ENCODE peak calls at places on chromosomes 7 and 10, in five cellular contexts. G, H, D, U and M are unnamed samples. For H3K4me1, the result is how much of the 10 kb centered on the place peaks cover.

GRCh38 chr10:26503911-26504310 is 65.8 kb downstream of the APBB1IP start:
- DNase-seq in G (no peak), H (no peak), D (no peak), U (no peak), M (no peak)

GRCh38 chr7:471866-472639 is 47.6 kb downstream of the PDGFA start:
- DNase-seq in G (peak), H (peak), D (peak), U (peak), M (peak)

GRCh38 chr10:43373461-43373860 is 2.0 kb downstream of the FXYD4 start:
- DNase-seq in G (no peak), H (no peak), D (no peak), U (peak), M (peak)

GRCh38 chr7:135349746-135350145 is 116.1 kb downstream of the STRA8 start:
- DNase-seq in G (no peak), H (no peak), D (no peak), U (no peak), M (no peak)

GRCh38 chr7:94395141-94396041 is 696 bp downstream of the COL1A2 start:
- DNase-seq in G (no peak), H (peak), D (no peak), U (no peak), M (no peak)

GRCh38 chr7:90877201-90877600 is 281.1 kb downstream of the CDK14 start:
- DNase-seq in G (no peak), H (no peak), D (no peak), U (no peak), M (no peak)

GRCh38 chr10:49700997-49701396 is 21.5 kb downstream of the C10orf53 start:
- DNase-seq in G (no peak), H (no peak), D (no peak), U (no peak), M (no peak)

GRCh38 chr7:44291066-44291732 is 34.2 kb downstream of the CAMK2B start:
- DNase-seq in G (peak), H (peak), D (peak), U (peak), M (peak)

GRCh38 chr7:12896316-12896715 is 208.9 kb downstream of the ARL4A start:
- DNase-seq in G (no peak), H (no peak), D (no peak), U (no peak), M (no peak)

GRCh38 chr10:91410638-91411367 is 659 bp downstream of the HECTD2 start:
- DNase-seq in G (no peak), H (peak), D (no peak), U (no peak), M (no peak)

GRCh38 chr7:50359995-50360925 is 55.7 kb downstream of the IKZF1 start:
- DNase-seq in G (no peak), H (no peak), D (no peak), U (peak), M (peak)

GRCh38 chr7:87220734-87221215 is 1.2 kb upstream of the TMEM243 start:
- DNase-seq in G (no peak), H (peak), D (no peak), U (no peak), M (no peak)

GRCh38 chr10:6815346-6815745 is 235.3 kb upstream of the PRKCQ start:
- DNase-seq in G (no peak), H (no peak), D (no peak), U (no peak), M (no peak)

GRCh38 chr10:29784175-29784773 is 149.5 kb upstream of the SVIL start:
- DNase-seq in G (peak), H (peak), D (peak), U (no peak), M (no peak)

GRCh38 chr10:100008708-100009282 is 952 bp downstream of the DNMBP start:
- DNase-seq in G (no peak), H (no peak), D (no peak), U (no peak), M (no peak)

GRCh38 chr7:49001610-49002033 is 77.3 kb downstream of the CDC14C start:
- DNase-seq in G (no peak), H (no peak), D (no peak), U (no peak), M (no peak)

GRCh38 chr7:142689439-142690168 is 59.7 kb upstream of the PRSS1 start:
- DNase-seq in G (no peak), H (no peak), D (no peak), U (no peak), M (no peak)

GRCh38 chr10:47264797-47265281 is 35.2 kb upstream of the GDF10 start:
- DNase-seq in G (no peak), H (no peak), D (no peak), U (no peak), M (no peak)

GRCh38 chr7:101308245-101309085 is 13.1 kb downstream of the IFT22 start:
- DNase-seq in G (no peak), H (peak), D (no peak), U (peak), M (no peak)

GRCh38 chr7:33050425-33051318 is 11.9 kb downstream of the NT5C3A start:
- DNase-seq in G (no peak), H (no peak), D (no peak), U (no peak), M (no peak)

GRCh38 chr7:99078416-99078815 is 65.5 kb downstream of the SMURF1 start:
- DNase-seq in G (no peak), H (no peak), D (no peak), U (no peak), M (no peak)

GRCh38 chr10:101986277-101986971 is 69.5 kb downstream of the ARMH3 start:
- DNase-seq in G (no peak), H (no peak), D (peak), U (no peak), M (peak)

GRCh38 chr10:21552638-21553037 is 18.6 kb downstream of the MLLT10 start:
- DNase-seq in G (no peak), H (no peak), D (no peak), U (no peak), M (no peak)

DNA sequence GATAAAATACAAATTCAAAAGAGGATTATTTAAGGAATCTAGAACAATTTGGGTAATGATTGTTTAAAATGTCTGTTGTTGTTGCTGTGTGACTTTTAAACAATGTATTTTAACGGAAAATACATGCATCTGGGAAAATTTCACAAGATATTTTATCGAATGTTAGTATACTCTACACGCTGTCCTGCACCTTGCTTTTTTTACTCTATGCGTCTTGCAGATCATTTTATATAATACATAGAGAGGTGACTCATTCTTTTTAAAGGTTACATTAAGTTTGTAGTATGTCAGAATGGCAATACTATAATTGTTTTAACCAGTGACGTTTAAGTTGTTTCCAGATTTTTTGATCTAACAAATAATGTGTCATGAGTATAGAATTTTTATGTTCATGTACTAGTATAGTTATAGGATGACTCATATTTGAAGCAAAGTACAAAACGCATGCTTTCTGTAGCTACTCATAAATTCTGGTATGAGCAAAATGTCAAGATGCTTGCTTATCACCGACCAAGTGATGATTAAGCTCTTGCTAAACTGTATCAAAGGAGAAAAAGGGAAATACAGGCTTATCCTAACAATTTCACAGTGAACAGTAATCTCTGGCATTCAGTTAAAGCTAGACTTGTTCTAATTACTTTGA is 4.9 kb downstream of the DKK1 start:
- DNase-seq in G (no peak), H (no peak), D (no peak), U (no peak), M (no peak)
- H3K4me1 ChIP-seq in G (under half), H (under half), D (under half), U (under half), M (under half)

DNA sequence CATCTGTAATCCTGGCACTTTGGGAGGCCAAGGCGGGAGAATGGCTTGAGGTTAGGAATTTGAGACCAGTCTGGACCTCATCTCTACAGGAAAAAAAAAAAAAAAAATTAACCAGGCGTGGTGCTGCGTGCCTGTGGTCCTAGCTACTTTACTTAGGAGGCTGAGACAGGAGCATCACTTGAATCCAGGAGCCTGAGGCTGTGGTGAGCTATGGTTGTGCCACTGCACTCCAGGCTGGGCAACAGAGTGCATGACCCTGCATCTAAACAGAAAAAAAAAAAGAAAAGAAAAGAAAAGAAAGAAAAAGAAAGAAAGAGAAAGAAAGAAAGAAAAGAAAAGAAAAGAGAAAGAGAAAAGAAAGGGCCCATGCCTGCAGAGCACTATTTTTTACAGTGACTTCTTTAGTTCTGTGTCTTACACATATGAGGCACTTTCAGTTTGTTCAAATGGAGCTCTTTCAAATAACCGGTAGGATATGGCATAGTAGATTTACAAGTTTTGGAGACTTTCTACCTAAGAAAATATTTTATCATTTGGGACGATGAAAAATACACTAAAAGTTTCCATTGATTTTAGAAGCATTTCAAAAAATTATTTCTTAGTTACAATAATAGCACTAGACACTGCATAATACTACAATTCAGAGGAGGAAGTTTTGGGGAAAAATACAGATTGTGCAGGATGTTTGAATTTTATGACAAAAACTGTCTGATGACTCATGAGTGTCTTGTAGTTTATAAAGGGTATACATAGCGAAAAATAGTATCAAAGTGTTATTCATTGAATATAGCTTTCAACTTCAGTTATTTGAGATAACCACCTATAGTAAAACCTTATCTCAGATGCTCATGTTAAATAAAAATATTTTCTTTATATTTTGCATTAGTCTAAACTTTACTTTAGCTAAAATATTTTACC is 75.9 kb downstream of the MDFIC start:
- DNase-seq in G (no peak), H (no peak), D (no peak), U (no peak), M (no peak)
- H3K4me1 ChIP-seq in G (under half), H (under half), D (under half), U (under half), M (under half)

DNA sequence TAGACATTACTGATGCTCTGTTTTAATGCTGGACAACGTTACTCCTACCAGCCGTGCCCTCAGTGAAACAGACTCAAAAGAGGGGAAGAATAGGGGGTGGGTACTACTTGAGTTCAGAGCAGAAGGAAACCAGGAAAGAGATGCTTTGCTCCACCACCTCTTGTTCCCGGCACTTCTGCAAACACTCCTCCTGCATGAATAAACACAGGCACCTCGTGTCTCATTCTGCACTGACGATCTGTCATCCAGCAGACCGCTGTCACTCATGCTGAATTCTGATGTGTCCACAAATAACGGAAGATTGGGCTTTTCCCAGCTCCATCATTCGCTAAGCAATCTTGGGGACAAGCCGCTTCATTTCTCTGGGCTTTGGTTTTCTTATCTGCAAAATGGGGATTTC is 26.7 kb downstream of the YWHAG start:
- DNase-seq in G (no peak), H (no peak), D (no peak), U (no peak), M (no peak)
- H3K4me1 ChIP-seq in G (half or more), H (under half), D (half or more), U (under half), M (half or more)

GRCh38 chr10:63431962-63432797 is 33.6 kb downstream of the JMJD1C start:
- DNase-seq in G (no peak), H (no peak), D (no peak), U (no peak), M (no peak)

GRCh38 chr10:63429280-63429679 is 36.5 kb downstream of the JMJD1C start:
- DNase-seq in G (no peak), H (no peak), D (no peak), U (no peak), M (no peak)

GRCh38 chr10:63427013-63427412 is 38.8 kb downstream of the JMJD1C start:
- DNase-seq in G (no peak), H (no peak), D (no peak), U (no peak), M (no peak)

GRCh38 chr10:63430091-63430998 is 35.4 kb downstream of the JMJD1C start:
- DNase-seq in G (no peak), H (no peak), D (no peak), U (no peak), M (no peak)

DNA sequence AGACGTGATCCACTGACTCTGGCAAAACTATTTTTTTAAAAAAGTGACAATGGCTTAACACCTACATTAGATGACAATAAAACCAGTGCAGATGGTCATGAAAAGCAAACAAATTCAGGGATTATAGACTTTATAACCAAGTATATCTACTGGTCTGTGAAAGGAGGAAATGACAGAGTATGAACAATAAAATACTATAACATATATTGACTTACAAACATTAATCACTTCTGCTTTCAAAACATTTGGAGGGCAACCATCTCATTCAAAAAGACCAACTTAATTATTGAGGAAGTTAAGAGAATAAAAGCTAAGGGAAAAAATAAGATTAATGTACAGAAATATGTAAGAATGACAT is 34.8 kb downstream of the JMJD1C start:
- DNase-seq in G (no peak), H (no peak), D (no peak), U (no peak), M (no peak)
- H3K4me1 ChIP-seq in G (half or more), H (under half), D (half or more), U (under half), M (half or more)

DNA sequence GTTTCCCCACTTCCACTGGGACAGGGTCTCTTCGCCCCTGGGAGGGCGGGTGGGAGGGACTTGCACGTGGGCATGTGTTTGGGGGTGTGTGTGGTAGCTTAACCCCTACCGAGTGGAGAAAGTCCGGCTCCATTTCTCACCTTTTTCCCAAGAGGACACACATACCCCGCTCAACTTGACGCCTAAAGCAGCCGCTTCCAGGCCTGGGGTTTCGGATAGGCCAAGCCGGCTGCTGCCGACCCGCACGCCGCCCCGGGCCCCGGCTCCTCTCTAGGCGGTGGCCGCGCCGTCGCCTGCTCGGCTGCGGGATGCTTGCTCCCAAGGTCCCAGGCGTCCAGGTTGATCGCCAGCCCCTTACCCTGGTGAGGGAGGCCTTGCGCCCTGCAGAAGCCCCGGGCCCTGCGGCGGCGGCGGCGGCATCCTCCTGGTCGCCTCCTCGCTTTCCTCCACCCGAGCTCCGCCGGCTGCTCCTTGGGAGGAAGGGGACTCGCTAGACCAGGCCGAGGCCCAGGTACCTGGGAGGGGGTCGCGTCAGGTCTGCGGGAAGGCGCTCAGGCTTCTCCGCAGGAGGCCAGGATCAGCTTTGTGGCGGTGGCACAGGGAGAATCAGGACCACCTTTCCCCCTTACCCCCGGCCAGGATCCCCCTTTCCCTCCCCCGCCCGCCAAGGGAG is 3.2 kb upstream of the GATA3 start:
- DNase-seq in G (no peak), H (no peak), D (no peak), U (no peak), M (no peak)
- H3K4me1 ChIP-seq in G (half or more), H (under half), D (half or more), U (half or more), M (under half)

GRCh38 chr7:1940863-1941262 is 270.8 kb downstream of the ELFN1 start:
- DNase-seq in G (no peak), H (no peak), D (peak), U (no peak), M (peak)

GRCh38 chr7:1940402-1940786 is 270.3 kb downstream of the ELFN1 start:
- DNase-seq in G (no peak), H (no peak), D (peak), U (peak), M (peak)

GRCh38 chr7:1942026-1942703 is 272.1 kb downstream of the ELFN1 start:
- DNase-seq in G (no peak), H (no peak), D (peak), U (peak), M (peak)

GRCh38 chr7:1942704-1943294 is 272.7 kb downstream of the ELFN1 start:
- DNase-seq in G (no peak), H (no peak), D (peak), U (peak), M (peak)

DNA sequence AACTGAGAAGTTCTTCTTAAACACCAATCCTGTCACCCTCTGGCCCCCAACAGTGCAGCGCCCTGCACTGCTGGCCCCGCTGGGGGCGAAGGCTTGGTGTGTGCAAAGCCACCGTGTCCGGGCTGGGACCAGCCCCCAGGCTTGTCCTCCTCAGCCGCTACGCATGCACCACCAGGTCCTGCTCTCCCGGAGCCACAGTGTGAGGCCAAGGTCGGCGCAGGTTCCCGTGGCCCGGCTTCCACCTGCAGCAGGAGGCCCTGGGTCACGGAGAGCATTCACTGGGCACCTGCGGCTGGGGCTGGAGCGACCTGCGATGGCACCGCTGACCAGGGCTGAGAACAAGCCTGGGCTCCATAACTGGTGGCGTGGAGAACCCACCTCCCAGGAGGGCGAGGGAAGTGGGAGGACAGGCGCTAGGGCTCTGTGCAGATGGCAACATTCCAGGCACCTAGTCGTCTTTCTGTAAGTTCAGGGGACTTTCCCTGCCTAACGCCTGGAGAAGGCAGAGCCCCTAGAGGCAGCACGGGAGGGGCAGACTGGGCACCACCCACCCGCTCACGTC is 271.5 kb downstream of the ELFN1 start:
- DNase-seq in G (no peak), H (no peak), D (peak), U (peak), M (peak)
- H3K4me1 ChIP-seq in G (under half), H (under half), D (half or more), U (under half), M (half or more)

GRCh38 chr7:69799048-69799697 is 200.9 kb downstream of the AUTS2 start:
- DNase-seq in G (no peak), H (no peak), D (no peak), U (no peak), M (no peak)

GRCh38 chr7:69800495-69800894 is 202.2 kb downstream of the AUTS2 start:
- DNase-seq in G (no peak), H (no peak), D (no peak), U (no peak), M (no peak)

GRCh38 chr7:69801729-69802688 is 203.7 kb downstream of the AUTS2 start:
- DNase-seq in G (no peak), H (no peak), D (no peak), U (no peak), M (no peak)

GRCh38 chr7:69796421-69796820 is 198.1 kb downstream of the AUTS2 start:
- DNase-seq in G (no peak), H (no peak), D (no peak), U (no peak), M (no peak)

DNA sequence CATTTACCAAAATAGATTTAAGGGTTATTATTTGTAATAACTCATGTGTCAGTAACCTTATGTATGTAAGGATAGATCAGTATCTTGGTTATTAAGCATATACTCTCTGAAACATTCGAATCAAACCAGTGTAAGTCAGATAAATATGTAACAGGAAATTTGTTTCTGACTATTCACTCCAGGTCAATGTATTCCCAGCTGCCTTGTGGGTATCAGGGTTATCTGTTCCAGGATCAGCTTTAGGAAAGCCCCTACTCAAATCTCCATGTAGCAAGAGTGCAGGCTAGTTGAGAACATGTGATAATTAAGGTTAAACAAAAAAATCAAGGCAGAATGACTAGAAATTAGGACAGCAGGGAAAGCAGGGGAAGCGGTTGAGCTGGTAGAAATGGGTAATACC is 201.7 kb downstream of the AUTS2 start:
- DNase-seq in G (no peak), H (no peak), D (no peak), U (no peak), M (no peak)
- H3K4me1 ChIP-seq in G (under half), H (under half), D (under half), U (under half), M (under half)